ENCODE peak calls at places on chromosomes 4 and X, in four cellular contexts. O is nephron progenitor cell, C is neural crest cell, H is brain microvascular endothelial cell. A is an unnamed sample.
A peak's percentile ranks its signal among the peaks of the same experiment; 100 is the strongest.

GRCh38 chr4:80370635-80371034 is 35.1 kb downstream of the CFAP299 start:
- DNase-seq in H (no peak), O (no peak), C (no peak), A (no peak)

GRCh38 chrX:39730671-39731389 is 366.9 kb downstream of the BCOR start:
- DNase-seq in H (peak; percentile 59), O (peak; percentile 62), C (peak; percentile 34), A (no peak)

GRCh38 chr4:82667761-82668505 is 106.1 kb upstream of the TMEM150C start:
- DNase-seq in O (no peak), H (no peak), C (no peak), A (no peak)

GRCh38 chrX:49960061-49960460 is 37.7 kb downstream of the CLCN5 start:
- DNase-seq in O (no peak), H (no peak), C (no peak), A (no peak)

GRCh38 chr4:89598602-89599001 is 238.4 kb downstream of the SNCA start:
- DNase-seq in C (no peak), H (no peak), O (no peak), A (no peak)

GRCh38 chrX:154603438-154604430 is 15.3 kb downstream of the CTAG1B start:
- DNase-seq in O (no peak), H (peak; percentile 3), C (no peak), A (peak; percentile 35)

GRCh38 chr4:8278421-8279287 is 9.1 kb downstream of the HTRA3 start:
- DNase-seq in O (no peak), C (no peak), H (peak; percentile 60), A (peak; percentile 67)

GRCh38 chr4:173367285-173367684 is 3.5 kb upstream of the SAP30 start:
- DNase-seq in O (no peak), H (no peak), C (no peak), A (no peak)

GRCh38 chr4:82784615-82785247 is 13.9 kb downstream of the SCD5 start:
- DNase-seq in H (peak; percentile 84), O (no peak), C (no peak), A (no peak)

GRCh38 chr4:184815046-184815877 is 10.5 kb downstream of the ACSL1 start:
- DNase-seq in H (peak; percentile 80), C (no peak), O (no peak), A (no peak)

GRCh38 chrX:153953892-153954617 is 9.6 kb upstream of the RENBP start:
- DNase-seq in O (no peak), C (no peak), H (no peak), A (no peak)

GRCh38 chr4:142203505-142203904 is 567.1 kb downstream of the IL15 start:
- DNase-seq in C (no peak), O (no peak), H (no peak), A (no peak)

GRCh38 chr4:174284181-174284886 is 623 bp downstream of the CEP44 start:
- DNase-seq in C (no peak), O (peak; percentile 2), H (peak; percentile 56), A (no peak)

GRCh38 chrX:119121341-119121740 is 6.3 kb downstream of the KIAA1210 start:
- DNase-seq in C (no peak), O (no peak), H (peak; percentile 7), A (no peak)

GRCh38 chrX:103051260-103051789 is 12.6 kb downstream of the BEX1 start:
- DNase-seq in C (no peak), O (no peak), H (no peak), A (no peak)

GRCh38 chrX:68895339-68896250 is 66.8 kb downstream of the EFNB1 start:
- DNase-seq in H (no peak), O (no peak), C (no peak), A (no peak)

GRCh38 chr4:14592950-14593349 is 409.3 kb upstream of the CPEB2 start:
- DNase-seq in H (no peak), O (no peak), C (no peak), A (no peak)

GRCh38 chr4:126242679-126243390 is 928.1 kb downstream of the FAT4 start:
- DNase-seq in O (no peak), H (no peak), C (peak; percentile 47), A (no peak)

GRCh38 chrX:2883770-2884169 is 45.4 kb downstream of the ARSD start:
- DNase-seq in C (no peak), O (no peak), H (no peak), A (no peak)

GRCh38 chr4:88112856-88113255 is 45.6 kb downstream of the ABCG2 start:
- DNase-seq in C (no peak), O (no peak), H (no peak), A (no peak)

GRCh38 chr4:8302331-8302730 is 32.8 kb downstream of the HTRA3 start:
- DNase-seq in C (no peak), O (no peak), H (no peak), A (no peak)

GRCh38 chr4:84706286-84706685 is 123.4 kb downstream of the CDS1 start:
- DNase-seq in O (no peak), H (no peak), C (no peak), A (no peak)

GRCh38 chrX:49209434-49210251 is 9.7 kb upstream of the SYP start:
- DNase-seq in H (no peak), C (no peak), O (no peak), A (no peak)

GRCh38 chr4:65580551-65580950 is 89.7 kb downstream of the EPHA5 start:
- DNase-seq in C (no peak), O (no peak), H (no peak), A (no peak)

GRCh38 chr4:147830987-147831386 is 99.1 kb downstream of the ARHGAP10 start:
- DNase-seq in C (no peak), O (no peak), H (peak; percentile 68), A (no peak)

GRCh38 chrX:67436867-67437266 is 107.0 kb upstream of the AR start:
- DNase-seq in H (no peak), O (no peak), C (no peak), A (no peak)

GRCh38 chrX:37871626-37872302 is 24.4 kb upstream of the DYNLT3 start:
- DNase-seq in C (no peak), H (peak; percentile 91), O (no peak), A (peak; percentile 81)

GRCh38 chrX:84219551-84219950 is 31.6 kb upstream of the RPS6KA6 start:
- DNase-seq in H (no peak), C (no peak), O (no peak), A (no peak)

GRCh38 chr4:182478475-182478874 is 235.3 kb downstream of the TENM3 start:
- DNase-seq in H (peak; percentile 6), C (no peak), O (no peak), A (no peak)

GRCh38 chrX:116490091-116490490 is 27.3 kb upstream of the CT83 start:
- DNase-seq in O (no peak), C (no peak), H (no peak), A (no peak)

GRCh38 chrX:145843196-145843595 is 25.6 kb downstream of the SLITRK2 start:
- DNase-seq in O (peak; percentile 51), C (peak; percentile 40), H (no peak), A (no peak)

GRCh38 chr4:13627185-13627605 is 330 bp downstream of the BOD1L1 start:
- DNase-seq in H (no peak), C (no peak), O (peak; percentile 69), A (no peak)

GRCh38 chrX:151701071-151701470 is 5.8 kb downstream of the PRRG3 start:
- DNase-seq in C (no peak), H (no peak), O (no peak), A (no peak)

GRCh38 chr4:1012031-1012739 is 759 bp downstream of the FGFRL1 start:
- DNase-seq in C (no peak), H (no peak), O (peak; percentile 56), A (no peak)

GRCh38 chr4:1008840-1009646 is 2.4 kb upstream of the FGFRL1 start:
- DNase-seq in O (no peak), C (no peak), H (no peak), A (no peak)

GRCh38 chr4:1011022-1011694 is at the start of gene FGFRL1:
- DNase-seq in H (peak; percentile 71), O (peak; percentile 98), C (peak; percentile 88), A (peak; percentile 63)

GRCh38 chr4:1010522-1011021 is 854 bp upstream of the FGFRL1 start:
- DNase-seq in O (no peak), C (no peak), H (peak; percentile 55), A (peak; percentile 54)

DNA sequence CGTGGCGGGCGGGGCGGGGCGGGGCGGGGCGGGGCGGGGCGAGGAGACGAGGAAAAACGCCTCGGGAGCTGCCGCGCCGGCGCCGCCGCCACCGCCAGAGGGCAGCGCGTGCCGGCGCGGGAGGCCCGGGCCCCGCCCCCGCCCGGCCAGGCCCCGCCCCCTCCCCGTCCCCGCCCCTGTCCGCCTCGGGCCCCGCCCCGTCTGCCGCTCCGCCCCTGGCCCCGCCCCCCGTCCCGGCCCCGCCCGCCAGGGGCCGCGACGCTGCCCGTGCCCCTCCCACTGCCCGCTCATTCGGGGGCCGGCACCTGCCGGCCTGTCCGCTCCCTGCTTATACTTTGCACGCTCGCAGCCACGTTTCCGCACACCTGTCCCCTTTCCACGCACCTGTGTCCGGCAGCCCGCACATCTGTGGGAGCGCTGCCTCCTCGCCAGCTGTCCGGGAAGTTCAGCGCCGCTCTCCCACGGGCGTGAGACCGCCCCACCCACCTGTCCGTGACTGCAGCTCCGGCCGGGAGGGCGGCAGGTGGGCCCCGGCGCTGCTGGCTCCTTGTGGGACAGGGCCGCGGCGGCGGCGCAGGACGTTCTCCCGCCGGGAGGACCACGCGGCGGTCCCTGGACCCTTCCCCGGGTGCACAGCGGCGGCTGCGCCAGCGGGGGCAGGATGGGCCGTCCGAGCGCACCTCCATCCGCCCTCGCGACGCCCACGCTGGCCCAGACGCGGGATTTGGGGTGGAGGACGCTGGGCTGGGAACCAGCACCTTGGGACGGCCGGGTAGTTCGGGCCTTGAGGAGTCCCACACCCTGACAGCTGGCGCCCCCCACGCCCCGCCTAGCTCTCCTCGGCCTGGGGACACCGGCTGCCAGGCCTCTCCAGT is 1.5 kb upstream of the FGFRL1 start:
- DNase-seq in H (peak; percentile 20), O (peak; percentile 80), C (peak; percentile 54), A (no peak)
- TF ChIP-seq CTCF in H (peak; percentile 26), O (peak; percentile 16), C (peak; percentile 45), A (peak; percentile 10)

GRCh38 chr4:152348670-152349069 is 187.2 kb downstream of the FBXW7 start:
- DNase-seq in C (no peak), O (no peak), H (no peak), A (no peak)
- TF ChIP-seq CTCF in C (peak; percentile 49), O (peak; percentile 19), H (no peak), A (peak; percentile 17)

GRCh38 chr4:107734120-107734519 is 14.1 kb upstream of the PAPSS1 start:
- DNase-seq in C (no peak), H (no peak), O (no peak), A (no peak)
- TF ChIP-seq CTCF in C (peak; percentile 46), H (peak; percentile 63), O (peak; percentile 22), A (no peak)

DNA sequence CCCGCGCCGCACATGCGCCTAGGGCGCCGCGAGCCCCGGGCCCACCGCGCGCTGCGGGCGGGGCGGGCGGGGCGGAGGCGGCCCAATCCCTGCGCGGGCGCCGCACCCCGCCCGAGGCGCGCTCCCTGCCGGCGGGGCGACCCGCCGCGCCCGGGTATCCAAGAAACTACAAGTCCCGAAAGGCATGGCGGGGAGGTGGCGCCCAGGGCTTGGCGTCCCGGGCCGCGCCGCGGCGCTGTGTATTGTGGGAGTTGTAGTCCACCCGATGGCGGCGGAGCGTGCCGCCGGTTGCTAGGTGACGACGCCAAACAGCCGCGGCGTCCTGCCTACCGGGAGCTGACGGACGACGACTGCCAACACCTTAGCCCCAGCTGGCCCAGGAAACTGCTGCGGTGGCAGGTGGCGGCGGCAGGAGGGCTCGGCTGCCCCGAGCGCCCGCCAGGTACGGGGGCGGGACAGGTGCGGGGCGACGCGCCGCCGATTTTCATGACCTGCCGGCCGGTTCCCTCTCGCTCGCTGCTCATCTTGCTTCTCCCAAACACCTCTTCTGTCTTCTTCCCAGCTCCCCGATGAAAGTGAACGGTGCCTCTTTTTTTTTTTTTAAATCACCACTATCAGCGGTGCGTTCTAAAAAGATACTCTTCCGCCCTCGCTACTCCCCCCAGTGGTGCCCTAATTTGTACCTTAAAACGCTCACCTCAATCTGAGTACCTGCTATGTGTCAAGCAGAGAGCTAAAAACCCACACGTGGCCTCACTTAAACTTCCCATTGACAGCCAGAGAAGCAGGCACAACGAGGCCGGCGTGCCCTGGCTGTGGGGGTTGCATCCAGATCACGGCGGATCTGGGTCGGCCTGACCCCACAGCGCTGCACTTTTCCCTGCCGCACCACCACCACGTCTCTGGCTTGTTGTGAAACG is at the start of gene CFAP99:
- DNase-seq in O (peak; percentile 97), H (peak; percentile 93), C (peak; percentile 88), A (peak; percentile 79)
- TF ChIP-seq CTCF in O (no peak), H (peak; percentile 4), C (peak; percentile 13), A (no peak)

A was measured in AG09319.